ENCODE peak calls at places on chromosomes 13 and 19, in five cellular contexts. O is EL; T is activated naive CD4-positive, alpha-beta T cell; S is cerebellum; G is activated CD4-positive, alpha-beta T cell treated with anti-CD3 and anti-CD28 coated beads for 1 hour. L is an unnamed sample.
A peak's percentile ranks its signal among the peaks of the same experiment; 100 is the strongest.

GRCh38 chr19:2618611-2619010 is 83.9 kb downstream of the GNG7 start:
- DNase-seq in O (peak; percentile 65), T (peak; percentile 41), S (no peak), G (peak; percentile 64), L (no peak)

GRCh38 chr13:113753171-113753570 is 5.9 kb upstream of the TMEM255B start:
- DNase-seq in O (no peak), T (no peak), S (no peak), G (no peak), L (no peak)

GRCh38 chr19:57406516-57407123 is 4.3 kb upstream of the ZNF17 start:
- DNase-seq in O (peak; percentile 47), T (peak; percentile 50), S (peak; percentile 59), G (peak; percentile 59), L (peak; percentile 24)

GRCh38 chr13:62524061-62524460 is 1108.4 kb upstream of the PCDH20 start:
- DNase-seq in O (no peak), T (no peak), S (no peak), G (no peak), L (no peak)

GRCh38 chr19:17604372-17605025 is 49.0 kb downstream of the COLGALT1 start:
- DNase-seq in O (no peak), T (no peak), S (no peak), G (no peak), L (no peak)

GRCh38 chr13:63408227-63409202 is 1992.9 kb upstream of the PCDH20 start:
- DNase-seq in O (no peak), T (no peak), S (no peak), G (no peak), L (no peak)

GRCh38 chr19:15836595-15837398 is 21.3 kb upstream of the OR10H1 start:
- DNase-seq in O (peak; percentile 96), T (peak; percentile 91), S (peak; percentile 94), G (peak; percentile 86), L (peak; percentile 86)

GRCh38 chr19:49069026-49069425 is 3.5 kb downstream of the KCNA7 start:
- DNase-seq in O (no peak), T (no peak), S (no peak), G (no peak), L (no peak)

GRCh38 chr13:24187185-24187584 is 26.7 kb downstream of the SPATA13 start:
- DNase-seq in O (no peak), T (no peak), S (no peak), G (no peak), L (no peak)

GRCh38 chr13:43939149-43939548 is 59.4 kb downstream of the LACC1 start:
- DNase-seq in O (no peak), T (no peak), S (no peak), G (no peak), L (no peak)

GRCh38 chr19:38003427-38004099 is 96.6 kb downstream of the SIPA1L3 start:
- DNase-seq in O (peak; percentile 97), T (no peak), S (peak; percentile 14), G (no peak), L (no peak)

GRCh38 chr13:46961719-46962118 is 64.9 kb upstream of the HTR2A start:
- DNase-seq in O (peak; percentile 79), T (no peak), S (no peak), G (no peak), L (no peak)

GRCh38 chr13:44416297-44416696 is 42.7 kb downstream of the SERP2 start:
- DNase-seq in O (no peak), T (no peak), S (no peak), G (no peak), L (no peak)

GRCh38 chr19:46251415-46251814 is 21.9 kb downstream of the IGFL1 start:
- DNase-seq in O (no peak), T (no peak), S (no peak), G (no peak), L (no peak)

GRCh38 chr13:27607125-27607524 is 13.2 kb downstream of the LNX2 start:
- DNase-seq in O (peak; percentile 77), T (no peak), S (no peak), G (no peak), L (no peak)

GRCh38 chr13:88751994-88752393 is 1080.8 kb downstream of the SLITRK5 start:
- DNase-seq in O (no peak), T (no peak), S (no peak), G (no peak), L (no peak)

GRCh38 chr13:25062479-25062878 is 33.5 kb upstream of the PABPC3 start:
- DNase-seq in O (no peak), T (no peak), S (no peak), G (no peak), L (no peak)

GRCh38 chr13:109917422-109917821 is 131.0 kb upstream of the IRS2 start:
- DNase-seq in O (peak; percentile 23), T (no peak), S (no peak), G (no peak), L (no peak)

GRCh38 chr13:20566424-20566916 is 487 bp upstream of the IFT88 start:
- DNase-seq in O (peak; percentile 81), T (peak; percentile 2), S (no peak), G (no peak), L (peak; percentile 8)

GRCh38 chr13:102197193-102197592 is 204.7 kb downstream of the FGF14 start:
- DNase-seq in O (no peak), T (no peak), S (no peak), G (no peak), L (no peak)

GRCh38 chr13:97411894-97412460 is 22.0 kb upstream of the RAP2A start:
- DNase-seq in O (no peak), T (no peak), S (no peak), G (no peak), L (no peak)

GRCh38 chr13:49629196-49629938 is 1.1 kb downstream of the ARL11 start:
- DNase-seq in O (no peak), T (no peak), S (no peak), G (no peak), L (no peak)

GRCh38 chr13:27797228-27797624 is 4.9 kb downstream of the GSX1 start:
- DNase-seq in O (peak; percentile 46), T (no peak), S (no peak), G (no peak), L (no peak)